ENCODE peak calls at places on chromosomes 13 and 19, in six cellular contexts. O is ovary, D is transverse colon, P is tibial nerve, W is K562, V is stomach. R is an unnamed sample.

GRCh38 chr19:44303976-44304568 is 753 bp downstream of the ZNF235 start:
- DNase-seq in O (no peak), D (peak), P (no peak), W (peak), V (no peak), R (no peak)

GRCh38 chr13:89066868-89067466 is 1395.8 kb downstream of the SLITRK5 start:
- DNase-seq in O (no peak), D (peak), P (peak), W (peak), V (no peak), R (no peak)

GRCh38 chr19:29834991-29835390 is 23.2 kb downstream of the CCNE1 start:
- DNase-seq in O (no peak), D (no peak), P (no peak), W (no peak), V (no peak), R (no peak)

GRCh38 chr13:37381502-37381901 is 217.1 kb downstream of the POSTN start:
- DNase-seq in O (no peak), D (no peak), P (no peak), W (no peak), V (no peak), R (no peak)

GRCh38 chr13:99380921-99381645 is 73.9 kb upstream of the GPR183 start:
- DNase-seq in O (no peak), D (no peak), P (no peak), W (no peak), V (no peak), R (no peak)

GRCh38 chr19:44746946-44747738 is 1.4 kb upstream of the BCL3 start:
- DNase-seq in O (peak), D (peak), P (peak), W (peak), V (peak), R (peak)

GRCh38 chr19:53290758-53291549 is 23.4 kb upstream of the VN1R4 start:
- DNase-seq in O (no peak), D (no peak), P (no peak), W (no peak), V (no peak), R (no peak)

GRCh38 chr13:74250738-74251190 is 116.6 kb upstream of the KLF12 start:
- DNase-seq in O (no peak), D (no peak), P (no peak), W (no peak), V (no peak), R (no peak)

GRCh38 chr13:32261567-32261966 is 53.6 kb downstream of the ZAR1L start:
- DNase-seq in O (peak), D (peak), P (peak), W (peak), V (peak), R (no peak)

GRCh38 chr19:5705552-5705951 is 14.4 kb downstream of the LONP1 start:
- DNase-seq in O (no peak), D (no peak), P (no peak), W (no peak), V (no peak), R (no peak)

GRCh38 chr13:34847751-34848150 is 94.3 kb upstream of the NBEA start:
- DNase-seq in O (no peak), D (no peak), P (no peak), W (no peak), V (no peak), R (no peak)

GRCh38 chr19:14248578-14249011 is 42.6 kb upstream of the ADGRL1 start:
- DNase-seq in O (peak), D (peak), P (peak), W (no peak), V (no peak), R (no peak)

GRCh38 chr19:12778020-12778904 is 2.9 kb upstream of the HOOK2 start:
- DNase-seq in O (peak), D (peak), P (peak), W (peak), V (peak), R (no peak)

GRCh38 chr19:28234637-28235036 is 978.3 kb downstream of the UQCRFS1 start:
- DNase-seq in O (no peak), D (no peak), P (no peak), W (no peak), V (no peak), R (no peak)

GRCh38 chr13:40342461-40342860 is 324.0 kb downstream of the FOXO1 start:
- DNase-seq in O (no peak), D (no peak), P (no peak), W (no peak), V (no peak), R (no peak)

GRCh38 chr13:44739539-44739938 is 163.4 kb upstream of the TSC22D1 start:
- DNase-seq in O (no peak), D (no peak), P (no peak), W (no peak), V (no peak), R (no peak)

GRCh38 chr13:25687622-25688225 is 315.9 kb downstream of the ATP8A2 start:
- DNase-seq in O (no peak), D (peak), P (no peak), W (no peak), V (no peak), R (no peak)

GRCh38 chr19:41999071-41999877 is 5.2 kb upstream of the ATP1A3 start:
- DNase-seq in O (no peak), D (no peak), P (no peak), W (no peak), V (no peak), R (no peak)

GRCh38 chr19:47107201-47107952 is 6.2 kb downstream of the ZC3H4 start:
- DNase-seq in O (no peak), D (no peak), P (no peak), W (peak), V (peak), R (no peak)

GRCh38 chr19:3613765-3614661 is 7.3 kb upstream of the TBXA2R start:
- DNase-seq in O (peak), D (no peak), P (no peak), W (no peak), V (no peak), R (no peak)

GRCh38 chr13:91632071-91632470 is 233.7 kb downstream of the GPC5 start:
- DNase-seq in O (no peak), D (no peak), P (no peak), W (no peak), V (no peak), R (no peak)

GRCh38 chr13:35832551-35832950 is 298.6 kb downstream of the DCLK1 start:
- DNase-seq in O (no peak), D (no peak), P (no peak), W (no peak), V (no peak), R (no peak)

GRCh38 chr13:23578411-23579071 is 8.3 kb downstream of the TNFRSF19 start:
- DNase-seq in O (peak), D (peak), P (peak), W (peak), V (peak), R (no peak)

GRCh38 chr13:23753523-23753922 is 135.7 kb downstream of the MIPEP start:
- DNase-seq in O (no peak), D (no peak), P (no peak), W (no peak), V (no peak), R (no peak)

GRCh38 chr13:57813641-57814040 is 182.1 kb downstream of the PCDH17 start:
- DNase-seq in O (no peak), D (no peak), P (no peak), W (no peak), V (no peak), R (no peak)

GRCh38 chr19:8526345-8527062 is 12.5 kb upstream of the ZNF414 start:
- DNase-seq in O (peak), D (peak), P (peak), W (peak), V (peak), R (peak)

GRCh38 chr13:106736941-106737340 is 169.0 kb upstream of the ARGLU1 start:
- DNase-seq in O (no peak), D (no peak), P (no peak), W (no peak), V (no peak), R (no peak)

GRCh38 chr13:105914637-105915036 is 620.8 kb downstream of the EFNB2 start:
- DNase-seq in O (no peak), D (no peak), P (no peak), W (no peak), V (no peak), R (peak)

GRCh38 chr19:14165986-14166385 is 29.6 kb upstream of the ASF1B start:
- DNase-seq in O (no peak), D (no peak), P (no peak), W (no peak), V (no peak), R (no peak)

GRCh38 chr13:85500716-85501256 is 298.4 kb downstream of the SLITRK6 start:
- DNase-seq in O (no peak), D (no peak), P (no peak), W (no peak), V (no peak), R (no peak)

GRCh38 chr13:33218020-33218419 is 67.5 kb downstream of the STARD13 start:
- DNase-seq in O (no peak), D (no peak), P (no peak), W (no peak), V (no peak), R (peak)

GRCh38 chr13:110123041-110123809 is 183.7 kb downstream of the COL4A1 start:
- DNase-seq in O (no peak), D (no peak), P (no peak), W (no peak), V (no peak), R (peak)

GRCh38 chr13:31798189-31798588 is 58.9 kb downstream of the RXFP2 start:
- DNase-seq in O (no peak), D (no peak), P (no peak), W (no peak), V (no peak), R (no peak)

GRCh38 chr19:8640402-8641004 is 10.1 kb downstream of the NFILZ start:
- DNase-seq in O (no peak), D (peak), P (peak), W (no peak), V (peak), R (no peak)

GRCh38 chr19:53057904-53058579 is 13.5 kb downstream of the ERVV-2 start:
- DNase-seq in O (no peak), D (no peak), P (no peak), W (no peak), V (no peak), R (no peak)

DNA sequence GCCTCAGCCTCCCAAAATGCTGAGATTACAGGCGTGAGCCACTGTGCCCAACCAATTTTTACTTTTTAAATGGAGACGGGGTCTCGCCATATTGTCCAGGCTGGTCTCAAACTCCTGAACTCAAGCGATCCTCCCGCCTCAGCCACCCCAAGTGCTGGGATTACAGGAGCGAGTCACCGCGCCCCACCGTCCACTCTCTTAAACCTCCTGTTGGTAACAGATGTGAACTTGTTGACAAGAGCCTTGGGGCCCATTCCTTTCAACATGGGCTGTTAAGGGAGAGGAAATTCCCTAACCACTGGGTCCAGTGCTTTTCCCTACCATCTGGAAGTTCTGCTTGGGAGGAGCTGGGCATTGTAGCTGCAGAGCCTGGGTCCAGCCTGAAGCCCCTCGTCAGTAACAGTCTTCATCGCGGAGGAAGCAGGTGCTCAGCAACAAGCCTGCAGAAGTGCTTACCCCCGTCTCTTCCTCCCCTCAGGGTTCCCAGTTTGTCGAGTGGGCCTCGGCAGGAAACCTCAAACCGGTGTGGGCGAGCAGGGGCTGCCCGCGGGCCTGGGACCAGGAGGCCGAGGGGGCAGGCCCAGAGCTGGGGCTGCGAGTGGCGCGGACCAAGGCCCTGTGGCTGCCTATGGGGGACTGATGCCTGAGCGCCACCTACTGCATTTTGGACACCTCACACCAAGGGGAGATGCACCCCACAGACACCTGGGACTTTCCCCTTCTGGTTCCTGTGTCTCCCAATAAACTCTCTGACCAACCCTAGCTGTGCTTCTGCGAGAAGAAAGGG is 4.0 kb upstream of the FLT3LG start:
- DNase-seq in O (no peak), D (peak), P (no peak), W (no peak), V (peak), R (no peak)
- TF ChIP-seq EP300 in O (no peak), D (no peak), P (no peak), W (no peak), V (no peak), R (no peak)

GRCh38 chr13:30307194-30307965 is at the start of gene KATNAL1:
- DNase-seq in O (peak), D (peak), P (peak), W (peak), V (peak), R (no peak)

GRCh38 chr13:30307966-30308290 is 577 bp upstream of the KATNAL1 start:
- DNase-seq in O (no peak), D (no peak), P (no peak), W (no peak), V (no peak), R (no peak)

GRCh38 chr13:30308548-30308947 is 1.2 kb upstream of the KATNAL1 start:
- DNase-seq in O (no peak), D (no peak), P (no peak), W (peak), V (no peak), R (no peak)

GRCh38 chr13:30305456-30305855 is 1.9 kb downstream of the KATNAL1 start:
- DNase-seq in O (no peak), D (no peak), P (no peak), W (no peak), V (no peak), R (no peak)

DNA sequence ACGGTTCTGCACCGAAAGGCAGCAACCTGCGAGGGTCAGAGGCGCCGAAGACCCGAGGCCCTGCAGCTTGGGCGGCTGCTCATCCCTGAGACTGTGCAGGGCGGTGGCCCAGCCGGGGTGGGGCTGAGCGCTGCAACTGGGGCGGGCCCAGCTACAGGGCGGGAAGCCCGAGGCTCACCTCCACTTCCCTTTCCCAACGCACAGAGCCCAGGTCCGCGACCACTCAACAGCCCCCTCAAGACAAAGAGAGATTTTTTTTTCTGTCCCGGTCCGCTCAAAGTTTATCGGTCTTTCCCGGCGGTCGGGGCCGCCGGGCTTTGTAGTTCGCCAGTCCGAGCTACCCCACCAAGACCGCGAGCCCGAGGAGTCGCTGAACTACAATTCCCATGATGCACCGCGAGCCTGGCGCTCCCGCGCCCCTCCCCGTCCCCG is 573 bp downstream of the KATNAL1 start:
- DNase-seq in O (peak), D (peak), P (peak), W (peak), V (peak), R (peak)
- TF ChIP-seq POLR2A in O (no peak), D (no peak), P (no peak), W (no peak), V (no peak), R (no peak)

GRCh38 chr19:54452626-54453025 is 3.6 kb downstream of the LENG8 start:
- DNase-seq in O (no peak), D (no peak), P (no peak), W (no peak), V (no peak), R (no peak)
- TF ChIP-seq EP300 in O (no peak), D (no peak), P (no peak), W (no peak), V (no peak), R (no peak)

DNA sequence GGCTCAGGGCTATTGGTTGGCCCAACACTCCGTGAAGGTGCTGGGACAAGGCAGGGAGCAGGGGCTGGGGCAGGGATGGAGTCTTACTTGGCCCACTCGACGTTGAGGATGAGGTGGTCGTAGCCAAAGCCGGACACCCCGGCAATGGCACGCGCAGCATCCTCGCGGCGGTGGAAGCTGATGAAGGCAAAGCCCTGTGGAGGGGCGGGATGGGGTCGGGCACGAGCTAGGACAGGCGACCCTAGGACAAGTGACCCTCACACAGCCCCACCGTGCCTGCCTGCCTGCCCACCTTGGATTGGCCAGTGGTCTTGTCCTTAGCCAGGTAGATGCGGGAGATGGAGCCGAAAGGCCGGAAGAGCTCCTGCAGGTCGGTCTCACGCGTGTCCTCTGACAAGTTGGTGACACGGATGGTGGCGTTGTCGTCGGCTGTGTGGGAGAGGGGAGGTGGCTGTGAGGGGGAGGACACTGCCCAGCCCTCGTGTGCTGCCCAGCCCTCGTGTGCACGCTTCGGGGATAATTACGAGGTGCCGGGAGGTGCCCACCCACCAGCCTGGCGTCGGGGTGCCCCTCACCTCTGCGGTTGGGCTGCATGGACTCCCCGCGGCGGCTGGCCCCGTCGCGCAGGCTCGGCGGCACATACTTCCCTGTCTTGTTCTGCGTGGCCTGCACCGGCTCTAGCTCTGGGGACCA is 4.0 kb downstream of the P2RY11 start:
- DNase-seq in O (no peak), D (no peak), P (no peak), W (no peak), V (no peak), R (no peak)
- TF ChIP-seq POLR2A in O (no peak), D (no peak), P (no peak), W (peak), V (no peak), R (no peak)

DNA sequence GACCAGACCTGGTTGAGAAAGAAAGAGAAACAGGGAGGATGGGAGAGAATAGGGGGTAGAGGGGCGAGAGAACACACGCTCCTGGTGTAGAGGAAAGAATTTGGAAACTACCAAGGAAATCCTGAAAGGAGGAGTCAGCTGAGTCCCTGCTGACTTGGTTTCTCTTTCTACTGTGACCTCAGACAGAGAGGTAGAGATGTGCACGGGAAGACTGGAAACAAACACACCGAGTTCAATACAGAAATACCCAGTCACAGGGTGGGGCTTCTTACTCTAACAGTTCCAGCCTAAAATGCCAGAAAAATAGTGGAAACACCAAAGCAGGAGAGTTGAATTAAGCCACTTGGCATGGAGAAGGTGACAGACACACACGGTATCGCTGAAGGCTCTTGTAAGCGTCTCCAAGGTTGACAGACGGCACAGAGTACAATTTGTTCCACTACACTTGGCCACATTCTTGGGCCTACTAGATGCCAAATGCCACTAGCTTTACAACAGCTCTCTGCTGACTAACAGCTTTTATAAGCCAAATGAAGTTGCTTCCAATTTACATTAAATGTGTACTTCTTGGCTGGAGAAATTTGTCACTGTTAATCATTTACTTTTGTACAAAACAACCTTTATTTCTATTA is 28.0 kb downstream of the LATS2 start:
- DNase-seq in O (no peak), D (peak), P (peak), W (no peak), V (peak), R (no peak)
- TF ChIP-seq EP300 in O (peak), D (peak), P (peak), W (no peak), V (peak), R (peak)

GRCh38 chr19:20923077-20923871 is at the start of gene ZNF85:
- DNase-seq in O (peak), D (peak), P (peak), W (peak), V (peak), R (peak)
- TF ChIP-seq POLR2A in O (peak), D (peak), P (no peak), W (no peak), V (no peak), R (no peak)

GRCh38 chr13:53123536-53123935 is 94.9 kb downstream of the OLFM4 start:
- DNase-seq in O (no peak), D (no peak), P (no peak), W (no peak), V (no peak), R (no peak)

GRCh38 chr13:53124568-53125094 is 96.0 kb downstream of the OLFM4 start:
- DNase-seq in O (no peak), D (no peak), P (no peak), W (no peak), V (no peak), R (no peak)

GRCh38 chr13:53126803-53127202 is 98.2 kb downstream of the OLFM4 start:
- DNase-seq in O (no peak), D (no peak), P (peak), W (no peak), V (no peak), R (no peak)

GRCh38 chr13:53121131-53121773 is 92.6 kb downstream of the OLFM4 start:
- DNase-seq in O (no peak), D (no peak), P (no peak), W (no peak), V (no peak), R (no peak)

GRCh38 chr13:53121879-53122278 is 93.3 kb downstream of the OLFM4 start:
- DNase-seq in O (no peak), D (no peak), P (no peak), W (no peak), V (no peak), R (no peak)
- TF ChIP-seq EP300 in O (no peak), D (no peak), P (no peak), W (no peak), V (no peak), R (no peak)

R was measured in esophagus muscularis mucosa.